ENCODE peak calls at places on chromosomes 12 and 14, in four cellular contexts. W is SK-N-SH, L is HepG2, K is K562. A is an unnamed sample.

GRCh38 chr12:66804555-66804954 is 125.7 kb upstream of the GRIP1 start:
- DNase-seq in W (no peak), L (no peak), K (no peak), A (no peak)

GRCh38 chr14:73661872-73662271 is 17.1 kb downstream of the DNAL1 start:
- DNase-seq in W (no peak), L (no peak), K (no peak), A (no peak)

GRCh38 chr12:123621619-123622530 is 11.6 kb downstream of the EIF2B1 start:
- DNase-seq in W (no peak), L (no peak), K (no peak), A (no peak)

GRCh38 chr12:110379201-110379600 is 24.3 kb downstream of the ANAPC7 start:
- DNase-seq in W (no peak), L (no peak), K (no peak), A (no peak)

GRCh38 chr12:81992461-81992860 is 233.3 kb upstream of the PPFIA2 start:
- DNase-seq in W (peak), L (no peak), K (no peak), A (no peak)

GRCh38 chr14:73943083-73943482 is 6.8 kb downstream of the FAM161B start:
- DNase-seq in W (no peak), L (peak), K (no peak), A (no peak)

GRCh38 chr14:53062856-53063255 is 90.3 kb downstream of the DDHD1 start:
- DNase-seq in W (no peak), L (no peak), K (no peak), A (no peak)

GRCh38 chr12:31629756-31630732 is 29.4 kb upstream of the ETFBKMT start:
- DNase-seq in W (no peak), L (no peak), K (peak), A (no peak)

GRCh38 chr12:110998165-110998564 is 77.8 kb upstream of the MYL2 start:
- DNase-seq in W (no peak), L (no peak), K (no peak), A (no peak)

GRCh38 chr12:49190317-49190716 is 1.4 kb upstream of the TUBA1A start:
- DNase-seq in W (peak), L (no peak), K (no peak), A (no peak)

GRCh38 chr12:92926549-92926948 is 2.5 kb downstream of the EEA1 start:
- DNase-seq in W (no peak), L (no peak), K (no peak), A (no peak)

DNA sequence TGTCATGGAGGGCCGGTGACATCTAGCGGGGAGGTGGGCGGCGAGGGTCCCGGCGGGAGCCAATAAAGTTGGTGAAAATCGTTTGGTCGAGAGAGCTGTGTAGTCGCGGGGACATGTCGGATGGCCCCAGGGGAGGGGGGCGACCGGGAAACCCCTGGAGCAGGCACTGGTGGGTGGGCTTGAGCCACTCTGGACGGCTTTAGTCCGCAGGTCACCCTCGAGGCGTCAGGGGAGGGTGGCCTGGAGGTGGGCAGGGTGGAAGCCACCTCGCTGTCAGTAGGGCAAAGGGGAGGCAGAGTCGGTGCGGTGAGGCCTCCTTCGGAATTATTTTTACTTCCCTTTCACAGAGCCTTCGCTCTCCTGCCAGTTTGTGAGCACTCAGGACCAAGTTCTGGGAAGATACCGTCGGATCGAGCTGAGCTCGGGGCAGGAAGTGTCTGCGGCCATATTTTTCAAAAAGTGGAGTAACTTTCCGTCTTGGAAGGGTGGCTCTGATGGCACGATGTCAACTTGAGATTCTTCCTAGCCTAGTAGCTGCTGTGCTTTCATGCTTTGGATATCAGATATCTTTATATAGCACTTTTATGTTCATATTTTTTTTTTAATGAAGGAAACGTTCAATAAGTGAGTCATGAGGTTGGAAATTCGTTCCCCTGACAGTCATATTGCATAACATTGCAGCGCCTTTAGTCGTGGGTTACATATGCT is 28.2 kb downstream of the WBP11 start:
- DNase-seq in W (peak), L (no peak), K (no peak), A (no peak)
- TF ChIP-seq NFIC in W (no peak), L (no peak), K (no peak), A (no peak)

GRCh38 chr14:90829677-90830076 is 13.4 kb upstream of the TTC7B start:
- DNase-seq in W (no peak), L (no peak), K (no peak), A (no peak)

GRCh38 chr14:90827919-90828610 is 11.8 kb upstream of the TTC7B start:
- DNase-seq in W (peak), L (peak), K (peak), A (peak)

GRCh38 chr14:90830931-90831701 is 14.9 kb upstream of the TTC7B start:
- DNase-seq in W (no peak), L (no peak), K (no peak), A (no peak)

GRCh38 chr14:90831821-90832220 is 15.6 kb upstream of the TTC7B start:
- DNase-seq in W (no peak), L (no peak), K (no peak), A (no peak)

GRCh38 chr14:90828642-90829487 is 12.6 kb upstream of the TTC7B start:
- DNase-seq in W (no peak), L (no peak), K (no peak), A (no peak)
- TF ChIP-seq RFX5 in W (no peak), L (no peak), K (no peak), A (no peak)

DNA sequence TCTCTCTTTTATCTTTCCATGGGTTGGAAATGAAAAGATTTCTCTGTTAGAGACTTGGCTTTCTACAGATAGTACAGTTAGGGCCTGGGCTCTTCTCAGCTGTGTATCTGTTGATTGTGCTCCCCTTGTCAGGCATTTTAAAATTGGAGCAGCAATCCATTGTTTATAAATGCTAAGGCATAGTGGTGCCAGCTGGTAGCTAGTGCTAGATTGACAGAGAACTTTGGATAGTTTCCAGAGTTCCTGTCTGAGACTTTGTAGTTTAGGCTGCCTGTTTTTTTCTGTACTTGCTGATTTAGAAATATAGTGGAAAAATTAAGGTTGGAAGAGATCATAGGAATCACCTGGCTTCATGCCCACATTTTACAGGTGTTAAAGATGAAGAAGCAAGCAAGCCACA is 6.1 kb downstream of the TTLL5 start:
- DNase-seq in W (no peak), L (no peak), K (no peak), A (no peak)
- TF ChIP-seq NFIC in W (no peak), L (no peak), K (no peak), A (no peak)

DNA sequence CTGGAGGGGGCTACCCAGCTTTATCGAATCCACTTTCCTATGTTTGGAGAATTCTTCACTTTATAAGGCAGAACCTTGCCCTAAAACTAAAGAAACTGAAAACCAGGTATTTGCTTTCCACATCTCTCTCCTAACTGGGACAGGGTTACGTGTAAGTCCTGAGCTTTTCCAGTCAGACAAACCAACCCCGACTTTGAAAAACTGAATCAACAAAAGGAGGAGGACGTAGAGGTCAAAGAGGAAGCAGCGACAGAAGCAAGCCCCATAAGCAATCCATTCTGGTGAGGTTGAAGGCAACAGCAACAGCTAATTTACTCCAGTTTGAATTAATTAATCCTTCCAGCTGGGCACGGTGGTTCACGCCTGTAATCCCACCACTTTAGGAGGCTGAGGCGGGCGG is 47.2 kb downstream of the LRP6 start:
- DNase-seq in W (no peak), L (peak), K (no peak), A (no peak)
- TF ChIP-seq RFX5 in W (no peak), L (no peak), K (no peak), A (no peak)

A was measured in GM12878.